ENCODE peak calls at places on chromosomes 11 and 22, in seven cellular contexts. W is HCT116, U is K562, I is H1, O is SK-N-SH, R is Panc1, E is GM12878. G is an unnamed sample.

GRCh38 chr22:38638734-38639133 is 17.5 kb downstream of the FAM227A start:
- DNase-seq in O (no peak), W (no peak), E (no peak), U (peak), I (no peak), R (no peak), G (peak)

GRCh38 chr22:44743804-44744211 is 8.6 kb upstream of the ARHGAP8 start:
- DNase-seq in R (no peak), O (peak), I (no peak), U (no peak), W (no peak), E (no peak), G (no peak)

GRCh38 chr11:74620537-74620936 is 28.2 kb downstream of the POLD3 start:
- DNase-seq in E (no peak), O (no peak), R (no peak), W (no peak), I (no peak), U (no peak), G (no peak)

GRCh38 chr11:92269021-92269420 is 44.4 kb downstream of the FAT3 start:
- DNase-seq in W (no peak), R (peak), I (peak), E (no peak), U (no peak), O (no peak), G (peak)

GRCh38 chr11:10663365-10663764 is 30.2 kb downstream of the IRAG1 start:
- DNase-seq in W (no peak), R (no peak), U (no peak), E (no peak), O (no peak), I (no peak), G (no peak)

GRCh38 chr22:39490135-39490798 is 11.8 kb upstream of the MIEF1 start:
- DNase-seq in W (peak), U (peak), E (no peak), O (peak), I (peak), R (no peak), G (peak)

GRCh38 chr11:118621898-118622375 is 14.5 kb downstream of the PHLDB1 start:
- DNase-seq in I (no peak), U (no peak), O (no peak), E (no peak), W (no peak), R (no peak), G (no peak)

GRCh38 chr11:65867284-65868071 is 5.1 kb downstream of the EFEMP2 start:
- DNase-seq in W (no peak), E (no peak), U (peak), R (no peak), O (peak), I (no peak), G (no peak)

GRCh38 chr11:28919194-28919593 is 811.0 kb downstream of the METTL15 start:
- DNase-seq in E (no peak), R (no peak), U (no peak), W (no peak), I (no peak), O (no peak), G (no peak)

GRCh38 chr22:22528780-22529179 is 8.7 kb upstream of the ZNF280A start:
- DNase-seq in E (no peak), R (no peak), O (no peak), I (no peak), U (no peak), W (no peak), G (no peak)

GRCh38 chr11:67195971-67196418 is 70.3 kb upstream of the GRK2 start:
- DNase-seq in U (no peak), I (no peak), E (no peak), O (no peak), R (no peak), W (no peak), G (peak)

GRCh38 chr11:33454264-33454663 is 197.1 kb downstream of the HIPK3 start:
- DNase-seq in U (no peak), R (no peak), W (no peak), E (no peak), O (peak), I (no peak), G (no peak)

GRCh38 chr11:106828576-106828975 is 189.7 kb downstream of the GUCY1A2 start:
- DNase-seq in E (no peak), U (no peak), O (no peak), W (no peak), I (no peak), R (no peak), G (no peak)

GRCh38 chr11:31598454-31598853 is 88.9 kb downstream of the ELP4 start:
- DNase-seq in U (no peak), E (no peak), W (no peak), R (no peak), I (no peak), O (no peak), G (no peak)

GRCh38 chr11:31606893-31607292 is 97.3 kb downstream of the ELP4 start:
- DNase-seq in R (no peak), U (no peak), I (no peak), W (no peak), O (no peak), E (no peak), G (no peak)

GRCh38 chr11:31601635-31602282 is 92.2 kb downstream of the ELP4 start:
- DNase-seq in W (no peak), U (no peak), E (no peak), R (no peak), O (no peak), I (no peak), G (no peak)
- H3K27ac ChIP-seq in W (no peak), U (no peak), E (no peak), R (no peak), O (no peak), I (no peak), G (no peak)

DNA sequence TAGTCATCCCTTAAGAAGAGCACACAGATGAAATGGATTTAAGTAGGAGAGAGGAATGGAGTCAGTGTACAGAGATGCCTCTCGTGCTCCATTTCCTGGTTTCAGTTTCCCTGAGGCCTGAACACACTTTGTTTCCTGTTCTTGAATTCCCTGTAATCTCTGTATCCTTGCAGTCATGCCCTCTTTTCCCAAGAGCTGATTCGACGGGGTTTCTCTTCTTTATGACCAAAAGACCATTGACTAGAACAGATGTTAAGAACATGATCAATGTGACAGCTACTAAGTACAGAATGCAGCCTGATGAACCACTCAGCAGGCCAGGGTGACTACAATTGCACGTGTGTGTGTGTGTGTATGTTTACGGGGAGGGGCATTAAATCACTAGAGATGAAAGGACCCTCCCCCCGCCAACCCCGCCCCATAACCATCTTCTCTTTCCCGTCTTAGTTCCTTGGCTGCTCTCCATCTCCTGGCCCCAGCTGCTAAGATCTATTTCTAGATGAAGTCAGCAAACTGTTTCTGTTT is 26.2 kb downstream of the SLC22A6 start:
- DNase-seq in R (no peak), W (no peak), U (no peak), E (no peak), I (no peak), O (no peak), G (no peak)
- TF ChIP-seq SIN3A in R (no peak), W (no peak), U (no peak), E (no peak), I (no peak), O (no peak), G (no peak)

GRCh38 chr11:130636672-130637463 is 188.4 kb downstream of the ADAMTS15 start:
- DNase-seq in O (no peak), R (peak), E (no peak), I (no peak), U (no peak), W (peak), G (peak)
- H3K27ac ChIP-seq in O (no peak), R (peak), E (no peak), I (no peak), U (no peak), W (no peak), G (no peak)

GRCh38 chr22:46067159-46068111 is 82.9 kb upstream of the PPARA start:
- DNase-seq in I (no peak), W (no peak), R (no peak), O (no peak), U (no peak), E (no peak), G (no peak)

GRCh38 chr22:46068176-46068907 is 82.0 kb upstream of the PPARA start:
- DNase-seq in U (no peak), R (no peak), W (no peak), I (no peak), O (no peak), E (no peak), G (no peak)

GRCh38 chr22:46064966-46065666 is 85.2 kb upstream of the PPARA start:
- DNase-seq in R (no peak), E (no peak), I (no peak), W (no peak), U (no peak), O (no peak), G (no peak)

GRCh38 chr22:46065733-46066454 is 84.4 kb upstream of the PPARA start:
- DNase-seq in W (no peak), E (no peak), R (no peak), I (no peak), O (no peak), U (no peak), G (no peak)

GRCh38 chr22:46066691-46067090 is 83.6 kb upstream of the PPARA start:
- DNase-seq in R (no peak), O (no peak), I (no peak), W (no peak), E (no peak), U (no peak), G (no peak)
- TF ChIP-seq SIN3A in R (no peak), O (no peak), I (no peak), W (no peak), E (no peak), U (no peak), G (no peak)

GRCh38 chr11:15300282-15300681 is 185.6 kb downstream of the INSC start:
- DNase-seq in U (no peak), O (no peak), R (no peak), I (no peak), W (no peak), E (no peak), G (no peak)
- H3K27ac ChIP-seq in U (no peak), O (no peak), R (no peak), I (no peak), W (no peak), E (no peak), G (no peak)

G was measured in HepG2.